ENCODE peak calls at places on chromosome 21, in seven cellular contexts. K is heart left ventricle; V is AG08395; O is activated CD4-positive, alpha-beta T cell treated with anti-CD3 and anti-CD28 coated beads for 1 hour; Q is left kidney; C is Daoy; L is SW 1271. F is an unnamed sample.

GRCh38 chr21:32562426-32562825 is 22.9 kb downstream of the TCP10L start:
- DNase-seq in K (peak), V (peak), O (no peak), Q (peak), C (peak), L (no peak), F (no peak)

GRCh38 chr21:45972353-45972715 is 9.2 kb upstream of the COL6A1 start:
- DNase-seq in K (peak), V (no peak), O (no peak), Q (peak), C (peak), L (no peak), F (peak)

GRCh38 chr21:33901421-33902288 is 13.9 kb downstream of the ATP5PO start:
- DNase-seq in K (no peak), V (peak), O (no peak), Q (peak), C (peak), L (no peak), F (no peak)

GRCh38 chr21:43294194-43294902 is 125.5 kb downstream of the CRYAA start:
- DNase-seq in K (no peak), V (no peak), O (no peak), Q (no peak), C (no peak), L (no peak), F (no peak)

GRCh38 chr21:15495965-15496364 is 233.8 kb upstream of the USP25 start:
- DNase-seq in K (no peak), V (no peak), O (no peak), Q (no peak), C (peak), L (no peak), F (no peak)

GRCh38 chr21:41135715-41136114 is 32.2 kb upstream of the BACE2 start:
- DNase-seq in K (no peak), V (no peak), O (no peak), Q (no peak), C (no peak), L (no peak), F (no peak)

GRCh38 chr21:16059981-16060380 is 330.2 kb downstream of the USP25 start:
- DNase-seq in K (no peak), V (no peak), O (no peak), Q (no peak), C (no peak), L (no peak), F (no peak)

GRCh38 chr21:16388911-16389515 is 659.2 kb downstream of the USP25 start:
- DNase-seq in K (no peak), V (no peak), O (no peak), Q (no peak), C (no peak), L (no peak), F (no peak)

GRCh38 chr21:40732243-40732642 is 114.7 kb downstream of the DSCAM start:
- DNase-seq in K (no peak), V (peak), O (no peak), Q (no peak), C (no peak), L (no peak), F (no peak)

GRCh38 chr21:33751120-33751519 is 108.8 kb downstream of the ITSN1 start:
- DNase-seq in K (no peak), V (peak), O (no peak), Q (no peak), C (no peak), L (no peak), F (no peak)

GRCh38 chr21:45356251-45356650 is 48.7 kb upstream of the COL18A1 start:
- DNase-seq in K (no peak), V (no peak), O (no peak), Q (no peak), C (no peak), L (no peak), F (no peak)

GRCh38 chr21:45850181-45850580 is 131.4 kb upstream of the COL6A1 start:
- DNase-seq in K (no peak), V (no peak), O (no peak), Q (no peak), C (no peak), L (no peak), F (no peak)

GRCh38 chr21:44870748-44871495 is 2.6 kb downstream of the PTTG1IP start:
- DNase-seq in K (peak), V (no peak), O (no peak), Q (no peak), C (peak), L (peak), F (no peak)

GRCh38 chr21:44593598-44594405 is 1.5 kb upstream of the KRTAP10-6 start:
- DNase-seq in K (no peak), V (no peak), O (no peak), Q (peak), C (no peak), L (no peak), F (peak)

GRCh38 chr21:17488620-17489019 is 24.2 kb upstream of the CXADR start:
- DNase-seq in K (no peak), V (no peak), O (no peak), Q (no peak), C (no peak), L (no peak), F (no peak)

GRCh38 chr21:46100426-46100825 is 2.5 kb downstream of the COL6A2 start:
- DNase-seq in K (peak), V (peak), O (no peak), Q (no peak), C (peak), L (no peak), F (no peak)

GRCh38 chr21:21148514-21148913 is 150.3 kb downstream of the NCAM2 start:
- DNase-seq in K (no peak), V (no peak), O (no peak), Q (no peak), C (no peak), L (no peak), F (no peak)

GRCh38 chr21:44571296-44571695 is 2.2 kb upstream of the KRTAP10-4 start:
- DNase-seq in K (no peak), V (no peak), O (no peak), Q (no peak), C (no peak), L (no peak), F (no peak)

GRCh38 chr21:45592208-45592619 is 50.0 kb upstream of the SLC19A1 start:
- DNase-seq in K (no peak), V (no peak), O (peak), Q (peak), C (no peak), L (no peak), F (peak)

GRCh38 chr21:46056450-46056903 is 41.4 kb upstream of the COL6A2 start:
- DNase-seq in K (peak), V (peak), O (no peak), Q (peak), C (peak), L (no peak), F (no peak)

GRCh38 chr21:15207635-15208370 is 143.0 kb upstream of the NRIP1 start:
- DNase-seq in K (no peak), V (no peak), O (no peak), Q (no peak), C (no peak), L (no peak), F (no peak)

GRCh38 chr21:36966066-36966845 is at the start of gene HLCS:
- DNase-seq in K (peak), V (peak), O (peak), Q (peak), C (peak), L (peak), F (peak)

GRCh38 chr21:45869121-45870007 is 112.2 kb upstream of the COL6A1 start:
- DNase-seq in K (no peak), V (peak), O (no peak), Q (no peak), C (peak), L (no peak), F (peak)

GRCh38 chr21:37658994-37659458 is 257.2 kb downstream of the KCNJ6 start:
- DNase-seq in K (no peak), V (peak), O (no peak), Q (peak), C (peak), L (no peak), F (peak)

GRCh38 chr21:34690041-34690792 is 21.4 kb downstream of the CLIC6 start:
- DNase-seq in K (no peak), V (no peak), O (no peak), Q (no peak), C (no peak), L (no peak), F (no peak)

GRCh38 chr21:46622226-46622625 is 13.2 kb upstream of the PRMT2 start:
- DNase-seq in K (peak), V (no peak), O (no peak), Q (peak), C (peak), L (no peak), F (peak)

GRCh38 chr21:33123396-33124120 is 53.6 kb downstream of the OLIG1 start:
- DNase-seq in K (no peak), V (no peak), O (no peak), Q (no peak), C (peak), L (no peak), F (no peak)

GRCh38 chr21:44261675-44262295 is at the start of gene DNMT3L:
- DNase-seq in K (no peak), V (no peak), O (no peak), Q (no peak), C (no peak), L (no peak), F (no peak)

GRCh38 chr21:23402929-23403520 is 2204.3 kb downstream of the MRPL39 start:
- DNase-seq in K (no peak), V (no peak), O (no peak), Q (no peak), C (no peak), L (no peak), F (no peak)

GRCh38 chr21:42463861-42464515 is 32.0 kb downstream of the RSPH1 start:
- DNase-seq in K (no peak), V (peak), O (peak), Q (peak), C (peak), L (peak), F (peak)

GRCh38 chr21:28485301-28486022 is 507.2 kb downstream of the LTN1 start:
- DNase-seq in K (no peak), V (peak), O (no peak), Q (no peak), C (no peak), L (no peak), F (no peak)

GRCh38 chr21:41663805-41664788 is 102.8 kb downstream of the RIPK4 start:
- DNase-seq in K (no peak), V (no peak), O (no peak), Q (peak), C (peak), L (no peak), F (peak)

GRCh38 chr21:31521515-31521914 is 138.0 kb upstream of the SOD1 start:
- DNase-seq in K (no peak), V (no peak), O (no peak), Q (no peak), C (no peak), L (no peak), F (no peak)

GRCh38 chr21:32690085-32690484 is 37.7 kb downstream of the SYNJ1 start:
- DNase-seq in K (no peak), V (no peak), O (no peak), Q (peak), C (no peak), L (no peak), F (no peak)

GRCh38 chr21:22791986-22792560 is 1793.9 kb downstream of the NCAM2 start:
- DNase-seq in K (no peak), V (peak), O (no peak), Q (peak), C (peak), L (peak), F (no peak)

GRCh38 chr21:41833138-41834115 is 45.7 kb downstream of the PRDM15 start:
- DNase-seq in K (no peak), V (no peak), O (no peak), Q (no peak), C (no peak), L (no peak), F (no peak)